ENCODE peak calls at places on chromosomes 2 and 18, in four cellular contexts. F is HCEC 1CT; R is left cardiac atrium; C is activated T-cell treated with anti-CD3 and anti-CD28 coated beads, Interleukin-2, amount 50 U/mL, for 4 hours. H is an unnamed sample.

GRCh38 chr18:34965108-34965507 is 76.1 kb upstream of the MAPRE2 start:
- DNase-seq in R (no peak), F (no peak), C (no peak), H (no peak)

GRCh38 chr18:13272411-13272810 is 53.9 kb downstream of the LDLRAD4 start:
- DNase-seq in C (no peak), F (no peak), R (peak; percentile 64), H (no peak)

GRCh38 chr18:23378470-23378764 is 74.7 kb upstream of the RIOK3 start:
- DNase-seq in F (peak; percentile 40), R (no peak), C (no peak), H (no peak)

GRCh38 chr2:86790134-86790827 is 432 bp downstream of the CD8A start:
- DNase-seq in F (no peak), C (no peak), R (no peak), H (no peak)

GRCh38 chr2:101556033-101556459 is 81.1 kb upstream of the RFX8 start:
- DNase-seq in F (no peak), C (no peak), R (no peak), H (no peak)

GRCh38 chr2:189236066-189236465 is 56.5 kb upstream of the COL5A2 start:
- DNase-seq in R (no peak), C (no peak), F (peak; percentile 83), H (no peak)

GRCh38 chr2:71082402-71083252 is 14.2 kb downstream of the NAGK start:
- DNase-seq in R (no peak), F (no peak), C (no peak), H (no peak)

GRCh38 chr2:216691210-216691741 is 4.1 kb downstream of the IGFBP5 start:
- DNase-seq in C (no peak), F (no peak), R (peak; percentile 88), H (no peak)

GRCh38 chr2:170582747-170583463 is 132.2 kb upstream of the SP5 start:
- DNase-seq in R (no peak), F (no peak), C (no peak), H (no peak)

H was measured in HCT116.